ENCODE peak calls at places on chromosomes 11 and 22, in ten cellular contexts. One of them, this sample, is unnamed.
A peak's percentile ranks its signal among the peaks of the same experiment; 100 is the strongest.

GRCh38 chr11:2519879-2520735 is 75.3 kb downstream of the KCNQ1 start:
- DNase-seq in hepatocyte: no peak
- DNase-seq in SK-N-MC: no peak
- DNase-seq in cardiac muscle cell: no peak
- DNase-seq in fibroblast of lung: no peak
- DNase-seq in aorta: peak; percentile 44
- DNase-seq in ovary: peak; percentile 11
- DNase-seq in neural progenitor cell: peak; percentile 1
- DNase-seq in A549: no peak
- DNase-seq in CD8-positive, alpha-beta T cell: peak; percentile 3
- DNase-seq in this sample: peak; percentile 29

GRCh38 chr11:64331569-64332371 is 8.2 kb upstream of the CCDC88B start:
- DNase-seq in hepatocyte: peak; percentile 82
- DNase-seq in SK-N-MC: no peak
- DNase-seq in cardiac muscle cell: peak; percentile 89
- DNase-seq in fibroblast of lung: peak; percentile 83
- DNase-seq in aorta: peak; percentile 86
- DNase-seq in ovary: no peak
- DNase-seq in neural progenitor cell: no peak
- DNase-seq in A549: peak; percentile 93
- DNase-seq in CD8-positive, alpha-beta T cell: peak; percentile 74
- DNase-seq in this sample: peak; percentile 93

GRCh38 chr22:40633036-40633435 is 3.5 kb downstream of the MRTFA start:
- DNase-seq in hepatocyte: no peak
- DNase-seq in SK-N-MC: no peak
- DNase-seq in cardiac muscle cell: no peak
- DNase-seq in fibroblast of lung: no peak
- DNase-seq in aorta: no peak
- DNase-seq in ovary: no peak
- DNase-seq in neural progenitor cell: no peak
- DNase-seq in A549: no peak
- DNase-seq in CD8-positive, alpha-beta T cell: no peak
- DNase-seq in this sample: no peak

GRCh38 chr22:19877626-19878339 is 23.1 kb upstream of the GNB1L start:
- DNase-seq in hepatocyte: no peak
- DNase-seq in SK-N-MC: no peak
- DNase-seq in cardiac muscle cell: peak; percentile 23
- DNase-seq in fibroblast of lung: peak; percentile 74
- DNase-seq in aorta: peak; percentile 36
- DNase-seq in ovary: no peak
- DNase-seq in neural progenitor cell: peak; percentile 45
- DNase-seq in A549: no peak
- DNase-seq in CD8-positive, alpha-beta T cell: no peak
- DNase-seq in this sample: no peak

GRCh38 chr22:29126670-29127069 is 53.8 kb downstream of the KREMEN1 start:
- DNase-seq in hepatocyte: no peak
- DNase-seq in SK-N-MC: no peak
- DNase-seq in cardiac muscle cell: no peak
- DNase-seq in fibroblast of lung: no peak
- DNase-seq in aorta: no peak
- DNase-seq in ovary: no peak
- DNase-seq in neural progenitor cell: no peak
- DNase-seq in A549: no peak
- DNase-seq in CD8-positive, alpha-beta T cell: no peak
- DNase-seq in this sample: no peak

GRCh38 chr11:18749681-18750319 is 23.8 kb upstream of the IGSF22 start:
- DNase-seq in hepatocyte: peak; percentile 50
- DNase-seq in SK-N-MC: no peak
- DNase-seq in cardiac muscle cell: peak; percentile 70
- DNase-seq in fibroblast of lung: peak; percentile 80
- DNase-seq in aorta: peak; percentile 79
- DNase-seq in ovary: no peak
- DNase-seq in neural progenitor cell: no peak
- DNase-seq in A549: peak; percentile 53
- DNase-seq in CD8-positive, alpha-beta T cell: no peak
- DNase-seq in this sample: no peak

GRCh38 chr11:130653838-130654601 is 205.6 kb downstream of the ADAMTS15 start:
- DNase-seq in hepatocyte: no peak
- DNase-seq in SK-N-MC: no peak
- DNase-seq in cardiac muscle cell: peak; percentile 82
- DNase-seq in fibroblast of lung: peak; percentile 66
- DNase-seq in aorta: peak; percentile 90
- DNase-seq in ovary: peak; percentile 36
- DNase-seq in neural progenitor cell: no peak
- DNase-seq in A549: no peak
- DNase-seq in CD8-positive, alpha-beta T cell: no peak
- DNase-seq in this sample: peak; percentile 94

GRCh38 chr11:68406318-68407313 is 53.9 kb upstream of the PPP6R3 start:
- DNase-seq in hepatocyte: peak; percentile 42
- DNase-seq in SK-N-MC: no peak
- DNase-seq in cardiac muscle cell: no peak
- DNase-seq in fibroblast of lung: no peak
- DNase-seq in aorta: no peak
- DNase-seq in ovary: no peak
- DNase-seq in neural progenitor cell: no peak
- DNase-seq in A549: no peak
- DNase-seq in CD8-positive, alpha-beta T cell: no peak
- DNase-seq in this sample: no peak

GRCh38 chr11:106424111-106424510 is 346.6 kb downstream of the AASDHPPT start:
- DNase-seq in hepatocyte: peak; percentile 3
- DNase-seq in SK-N-MC: no peak
- DNase-seq in cardiac muscle cell: peak; percentile 74
- DNase-seq in fibroblast of lung: peak; percentile 87
- DNase-seq in aorta: no peak
- DNase-seq in ovary: no peak
- DNase-seq in neural progenitor cell: no peak
- DNase-seq in A549: no peak
- DNase-seq in CD8-positive, alpha-beta T cell: no peak
- DNase-seq in this sample: no peak

GRCh38 chr11:12116425-12117032 is 6.1 kb downstream of the MICAL2 start:
- DNase-seq in hepatocyte: no peak
- DNase-seq in SK-N-MC: no peak
- DNase-seq in cardiac muscle cell: no peak
- DNase-seq in fibroblast of lung: no peak
- DNase-seq in aorta: no peak
- DNase-seq in ovary: no peak
- DNase-seq in neural progenitor cell: no peak
- DNase-seq in A549: no peak
- DNase-seq in CD8-positive, alpha-beta T cell: no peak
- DNase-seq in this sample: no peak

GRCh38 chr22:42284643-42285181 is 14.3 kb upstream of the TCF20 start:
- DNase-seq in hepatocyte: no peak
- DNase-seq in SK-N-MC: no peak
- DNase-seq in cardiac muscle cell: no peak
- DNase-seq in fibroblast of lung: no peak
- DNase-seq in aorta: peak; percentile 34
- DNase-seq in ovary: no peak
- DNase-seq in neural progenitor cell: no peak
- DNase-seq in A549: no peak
- DNase-seq in CD8-positive, alpha-beta T cell: no peak
- DNase-seq in this sample: no peak

GRCh38 chr11:95104916-95105315 is 15.3 kb downstream of the ENDOD1 start:
- DNase-seq in hepatocyte: no peak
- DNase-seq in SK-N-MC: no peak
- DNase-seq in cardiac muscle cell: no peak
- DNase-seq in fibroblast of lung: no peak
- DNase-seq in aorta: no peak
- DNase-seq in ovary: no peak
- DNase-seq in neural progenitor cell: no peak
- DNase-seq in A549: no peak
- DNase-seq in CD8-positive, alpha-beta T cell: no peak
- DNase-seq in this sample: no peak

DNA sequence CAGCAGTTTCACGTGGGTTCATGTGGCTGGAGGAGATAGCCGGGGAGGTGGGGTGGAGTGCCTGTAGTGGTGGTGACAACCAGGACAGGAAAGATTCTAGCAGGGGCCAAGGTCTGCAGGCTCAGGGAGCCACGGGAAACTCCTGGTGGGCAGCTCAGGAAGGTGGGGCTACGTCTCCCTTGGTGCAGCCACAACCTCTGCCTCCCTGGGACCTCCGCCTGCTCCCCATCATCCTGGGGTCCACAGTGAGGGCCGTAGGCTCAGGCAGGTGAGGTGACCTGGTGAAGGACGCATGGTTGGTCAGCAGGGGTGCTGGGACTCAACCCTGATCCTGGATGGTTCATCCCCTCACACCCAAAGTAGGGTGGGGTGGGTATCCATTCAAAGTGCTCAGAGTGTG is 524.1 kb downstream of the TBC1D22A start:
- DNase-seq in hepatocyte: no peak
- DNase-seq in SK-N-MC: no peak
- DNase-seq in cardiac muscle cell: no peak
- DNase-seq in fibroblast of lung: no peak
- DNase-seq in aorta: no peak
- DNase-seq in ovary: no peak
- DNase-seq in neural progenitor cell: no peak
- DNase-seq in A549: no peak
- DNase-seq in CD8-positive, alpha-beta T cell: no peak
- DNase-seq in this sample: no peak
- H3K9me3 ChIP-seq in hepatocyte: no peaks in the 10 kb centered on the region
- H3K9me3 ChIP-seq in SK-N-MC: no peaks in the 10 kb centered on the region
- H3K9me3 ChIP-seq in cardiac muscle cell: no peaks in the 10 kb centered on the region
- H3K9me3 ChIP-seq in fibroblast of lung: no peaks in the 10 kb centered on the region
- H3K9me3 ChIP-seq in aorta: no peaks in the 10 kb centered on the region
- H3K9me3 ChIP-seq in ovary: no peaks in the 10 kb centered on the region
- H3K9me3 ChIP-seq in neural progenitor cell: no peaks in the 10 kb centered on the region
- H3K9me3 ChIP-seq in A549: no peaks in the 10 kb centered on the region
- H3K9me3 ChIP-seq in CD8-positive, alpha-beta T cell: no peaks in the 10 kb centered on the region
- H3K9me3 ChIP-seq in this sample: no peaks in the 10 kb centered on the region

DNA sequence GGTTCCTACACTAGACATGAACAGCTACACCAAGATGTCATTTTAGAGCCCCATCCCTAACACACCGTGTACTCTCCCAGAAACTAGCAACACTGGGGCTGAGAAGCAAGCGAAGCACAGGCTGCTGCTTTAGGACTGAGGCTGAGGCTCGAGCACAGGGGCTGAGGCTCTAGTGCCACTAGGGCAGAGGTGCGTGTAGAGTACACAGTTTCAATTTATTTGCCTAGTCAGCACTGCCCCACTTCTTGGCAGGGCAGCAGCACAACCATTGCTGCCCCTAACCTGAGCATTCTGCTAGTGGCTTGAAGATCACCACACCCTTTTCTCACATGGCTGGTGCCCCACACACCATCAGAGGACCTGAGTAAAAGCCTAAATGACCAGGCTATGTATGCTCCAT is 713.2 kb downstream of the LRRC4C start:
- DNase-seq in hepatocyte: no peak
- DNase-seq in SK-N-MC: no peak
- DNase-seq in cardiac muscle cell: no peak
- DNase-seq in fibroblast of lung: no peak
- DNase-seq in aorta: no peak
- DNase-seq in ovary: no peak
- DNase-seq in neural progenitor cell: no peak
- DNase-seq in A549: no peak
- DNase-seq in CD8-positive, alpha-beta T cell: no peak
- DNase-seq in this sample: no peak
- H3K9me3 ChIP-seq in hepatocyte: no peaks in the 10 kb centered on the region
- H3K9me3 ChIP-seq in SK-N-MC: no peaks in the 10 kb centered on the region
- H3K9me3 ChIP-seq in cardiac muscle cell: no peaks in the 10 kb centered on the region
- H3K9me3 ChIP-seq in fibroblast of lung: no peaks in the 10 kb centered on the region
- H3K9me3 ChIP-seq in aorta: no peaks in the 10 kb centered on the region
- H3K9me3 ChIP-seq in ovary: no peaks in the 10 kb centered on the region
- H3K9me3 ChIP-seq in neural progenitor cell: no peaks in the 10 kb centered on the region
- H3K9me3 ChIP-seq in A549: peaks cover 7% of the 10 kb centered on the region
- H3K9me3 ChIP-seq in CD8-positive, alpha-beta T cell: no peaks in the 10 kb centered on the region
- H3K9me3 ChIP-seq in this sample: no peaks in the 10 kb centered on the region

GRCh38 chr22:48263791-48264351 is 1501.4 kb downstream of the TBC1D22A start:
- DNase-seq in hepatocyte: no peak
- DNase-seq in SK-N-MC: no peak
- DNase-seq in cardiac muscle cell: no peak
- DNase-seq in fibroblast of lung: no peak
- DNase-seq in aorta: no peak
- DNase-seq in ovary: no peak
- DNase-seq in neural progenitor cell: no peak
- DNase-seq in A549: no peak
- DNase-seq in CD8-positive, alpha-beta T cell: no peak
- DNase-seq in this sample: no peak
- H3K9me3 ChIP-seq in hepatocyte: no peaks in the 10 kb centered on the region
- H3K9me3 ChIP-seq in SK-N-MC: no peaks in the 10 kb centered on the region
- H3K9me3 ChIP-seq in cardiac muscle cell: no peaks in the 10 kb centered on the region
- H3K9me3 ChIP-seq in fibroblast of lung: peaks cover 2% of the 10 kb centered on the region
- H3K9me3 ChIP-seq in aorta: peaks cover 4% of the 10 kb centered on the region
- H3K9me3 ChIP-seq in ovary: no peaks in the 10 kb centered on the region
- H3K9me3 ChIP-seq in neural progenitor cell: no peaks in the 10 kb centered on the region
- H3K9me3 ChIP-seq in A549: no peaks in the 10 kb centered on the region
- H3K9me3 ChIP-seq in CD8-positive, alpha-beta T cell: no peaks in the 10 kb centered on the region
- H3K9me3 ChIP-seq in this sample: no peaks in the 10 kb centered on the region

GRCh38 chr22:49064836-49065235 is 762.8 kb downstream of the BRD1 start:
- DNase-seq in hepatocyte: no peak
- DNase-seq in SK-N-MC: no peak
- DNase-seq in cardiac muscle cell: no peak
- DNase-seq in fibroblast of lung: no peak
- DNase-seq in aorta: no peak
- DNase-seq in ovary: no peak
- DNase-seq in neural progenitor cell: no peak
- DNase-seq in A549: no peak
- DNase-seq in CD8-positive, alpha-beta T cell: no peak
- DNase-seq in this sample: no peak

GRCh38 chr22:49068861-49069260 is 758.8 kb downstream of the BRD1 start:
- DNase-seq in hepatocyte: no peak
- DNase-seq in SK-N-MC: no peak
- DNase-seq in cardiac muscle cell: no peak
- DNase-seq in fibroblast of lung: no peak
- DNase-seq in aorta: no peak
- DNase-seq in ovary: no peak
- DNase-seq in neural progenitor cell: no peak
- DNase-seq in A549: no peak
- DNase-seq in CD8-positive, alpha-beta T cell: no peak
- DNase-seq in this sample: no peak

GRCh38 chr22:49063040-49063329 is 764.7 kb downstream of the BRD1 start:
- DNase-seq in hepatocyte: no peak
- DNase-seq in SK-N-MC: no peak
- DNase-seq in cardiac muscle cell: no peak
- DNase-seq in fibroblast of lung: no peak
- DNase-seq in aorta: no peak
- DNase-seq in ovary: no peak
- DNase-seq in neural progenitor cell: no peak
- DNase-seq in A549: no peak
- DNase-seq in CD8-positive, alpha-beta T cell: no peak
- DNase-seq in this sample: no peak

GRCh38 chr22:49066619-49067018 is 761.1 kb downstream of the BRD1 start:
- DNase-seq in hepatocyte: no peak
- DNase-seq in SK-N-MC: no peak
- DNase-seq in cardiac muscle cell: no peak
- DNase-seq in fibroblast of lung: no peak
- DNase-seq in aorta: no peak
- DNase-seq in ovary: no peak
- DNase-seq in neural progenitor cell: no peak
- DNase-seq in A549: no peak
- DNase-seq in CD8-positive, alpha-beta T cell: no peak
- DNase-seq in this sample: no peak

DNA sequence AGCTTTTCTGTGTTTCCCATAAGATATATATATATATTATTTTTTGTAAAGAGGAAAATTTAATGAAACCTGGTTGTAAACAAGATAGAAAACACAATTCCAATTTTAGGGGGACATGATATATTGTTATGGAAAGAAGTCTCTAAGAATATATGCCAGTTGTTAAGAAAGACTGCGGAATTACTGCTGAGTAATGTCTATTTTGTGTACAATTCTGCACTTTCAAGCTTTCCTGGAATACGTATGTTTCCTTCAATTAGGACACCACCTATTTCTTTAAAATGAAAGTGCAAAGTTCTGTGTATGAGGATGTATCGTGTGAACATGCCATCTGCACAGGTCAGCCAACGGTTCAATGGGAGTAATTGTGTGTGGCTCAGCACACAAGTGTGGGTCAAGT is 760.2 kb downstream of the BRD1 start:
- DNase-seq in hepatocyte: no peak
- DNase-seq in SK-N-MC: no peak
- DNase-seq in cardiac muscle cell: no peak
- DNase-seq in fibroblast of lung: no peak
- DNase-seq in aorta: no peak
- DNase-seq in ovary: no peak
- DNase-seq in neural progenitor cell: no peak
- DNase-seq in A549: no peak
- DNase-seq in CD8-positive, alpha-beta T cell: no peak
- DNase-seq in this sample: no peak
- H3K9me3 ChIP-seq in hepatocyte: no peaks in the 10 kb centered on the region
- H3K9me3 ChIP-seq in SK-N-MC: no peaks in the 10 kb centered on the region
- H3K9me3 ChIP-seq in cardiac muscle cell: no peaks in the 10 kb centered on the region
- H3K9me3 ChIP-seq in fibroblast of lung: no peaks in the 10 kb centered on the region
- H3K9me3 ChIP-seq in aorta: no peaks in the 10 kb centered on the region
- H3K9me3 ChIP-seq in ovary: no peaks in the 10 kb centered on the region
- H3K9me3 ChIP-seq in neural progenitor cell: no peaks in the 10 kb centered on the region
- H3K9me3 ChIP-seq in A549: no peaks in the 10 kb centered on the region
- H3K9me3 ChIP-seq in CD8-positive, alpha-beta T cell: no peaks in the 10 kb centered on the region
- H3K9me3 ChIP-seq in this sample: no peaks in the 10 kb centered on the region